ENCODE peak calls at places on chromosomes 1 and 21, in seven cellular contexts. One of them, this sample, is unnamed.

GRCh38 chr1:16394178-16394521 is 27.1 kb downstream of the SZRD1 start:
- DNase-seq in GM23248: no peak
- DNase-seq in H9: no peak
- DNase-seq in keratinocyte: no peak
- DNase-seq in OCI-LY7: no peak
- DNase-seq in neural progenitor cell: no peak
- DNase-seq in K562: no peak
- DNase-seq in this sample: no peak

GRCh38 chr1:7255303-7256058 is 470.2 kb downstream of the CAMTA1 start:
- DNase-seq in OCI-LY7: no peak
- DNase-seq in neural progenitor cell: no peak
- DNase-seq in keratinocyte: no peak
- DNase-seq in H9: no peak
- DNase-seq in K562: no peak
- DNase-seq in GM23248: peak
- DNase-seq in this sample: no peak

GRCh38 chr21:10273196-10273595 is 248.2 kb upstream of the TPTE start:
- DNase-seq in OCI-LY7: no peak
- DNase-seq in GM23248: no peak
- DNase-seq in keratinocyte: no peak
- DNase-seq in K562: no peak
- DNase-seq in H9: no peak
- DNase-seq in neural progenitor cell: no peak
- DNase-seq in this sample: no peak

GRCh38 chr1:119048624-119049404 is 60.7 kb upstream of the TBX15 start:
- DNase-seq in neural progenitor cell: no peak
- DNase-seq in GM23248: no peak
- DNase-seq in K562: no peak
- DNase-seq in OCI-LY7: no peak
- DNase-seq in H9: no peak
- DNase-seq in keratinocyte: no peak
- DNase-seq in this sample: no peak

GRCh38 chr1:174883361-174883760 is 116.4 kb upstream of the CACYBP start:
- DNase-seq in OCI-LY7: no peak
- DNase-seq in keratinocyte: no peak
- DNase-seq in neural progenitor cell: peak
- DNase-seq in H9: no peak
- DNase-seq in K562: peak
- DNase-seq in GM23248: peak
- DNase-seq in this sample: peak

GRCh38 chr1:185627136-185627535 is 107.1 kb upstream of the HMCN1 start:
- DNase-seq in GM23248: no peak
- DNase-seq in OCI-LY7: no peak
- DNase-seq in H9: no peak
- DNase-seq in keratinocyte: no peak
- DNase-seq in neural progenitor cell: no peak
- DNase-seq in K562: no peak
- DNase-seq in this sample: no peak

GRCh38 chr1:42259739-42260064 is 75.3 kb downstream of the FOXJ3 start:
- DNase-seq in K562: no peak
- DNase-seq in GM23248: peak
- DNase-seq in H9: no peak
- DNase-seq in OCI-LY7: no peak
- DNase-seq in keratinocyte: no peak
- DNase-seq in neural progenitor cell: no peak
- DNase-seq in this sample: no peak

GRCh38 chr1:56867491-56867890 is 12.9 kb downstream of the C8A start:
- DNase-seq in keratinocyte: no peak
- DNase-seq in H9: no peak
- DNase-seq in K562: no peak
- DNase-seq in OCI-LY7: no peak
- DNase-seq in neural progenitor cell: no peak
- DNase-seq in GM23248: no peak
- DNase-seq in this sample: no peak

GRCh38 chr1:24043345-24044032 is 63.4 kb upstream of the SRSF10 start:
- DNase-seq in H9: no peak
- DNase-seq in keratinocyte: no peak
- DNase-seq in GM23248: no peak
- DNase-seq in K562: no peak
- DNase-seq in OCI-LY7: no peak
- DNase-seq in neural progenitor cell: no peak
- DNase-seq in this sample: peak

GRCh38 chr1:26275580-26276431 is 4.1 kb upstream of the SH3BGRL3 start:
- DNase-seq in neural progenitor cell: peak
- DNase-seq in OCI-LY7: peak
- DNase-seq in keratinocyte: peak
- DNase-seq in K562: peak
- DNase-seq in GM23248: peak
- DNase-seq in H9: peak
- DNase-seq in this sample: peak

GRCh38 chr1:54826226-54826816 is 25.2 kb upstream of the TTC22 start:
- DNase-seq in OCI-LY7: no peak
- DNase-seq in H9: no peak
- DNase-seq in GM23248: no peak
- DNase-seq in keratinocyte: no peak
- DNase-seq in K562: no peak
- DNase-seq in neural progenitor cell: no peak
- DNase-seq in this sample: no peak

GRCh38 chr1:59359325-59359724 is 62.4 kb downstream of the FGGY start:
- DNase-seq in keratinocyte: no peak
- DNase-seq in neural progenitor cell: no peak
- DNase-seq in K562: no peak
- DNase-seq in GM23248: peak
- DNase-seq in H9: no peak
- DNase-seq in OCI-LY7: no peak
- DNase-seq in this sample: no peak

GRCh38 chr1:64042331-64043100 is 160.9 kb upstream of the UBE2U start:
- DNase-seq in neural progenitor cell: peak
- DNase-seq in H9: no peak
- DNase-seq in GM23248: peak
- DNase-seq in OCI-LY7: no peak
- DNase-seq in keratinocyte: peak
- DNase-seq in K562: no peak
- DNase-seq in this sample: no peak

GRCh38 chr1:8122160-8122476 is 96.0 kb upstream of the ERRFI1 start:
- DNase-seq in H9: no peak
- DNase-seq in keratinocyte: no peak
- DNase-seq in neural progenitor cell: no peak
- DNase-seq in GM23248: no peak
- DNase-seq in OCI-LY7: no peak
- DNase-seq in K562: peak
- DNase-seq in this sample: no peak

GRCh38 chr1:110616587-110616986 is 10.4 kb upstream of the KCNA2 start:
- DNase-seq in keratinocyte: no peak
- DNase-seq in GM23248: peak
- DNase-seq in H9: no peak
- DNase-seq in OCI-LY7: no peak
- DNase-seq in neural progenitor cell: no peak
- DNase-seq in K562: peak
- DNase-seq in this sample: no peak

GRCh38 chr1:235953801-235954200 is 87.1 kb upstream of the LYST start:
- DNase-seq in GM23248: peak
- DNase-seq in K562: no peak
- DNase-seq in H9: no peak
- DNase-seq in keratinocyte: no peak
- DNase-seq in OCI-LY7: no peak
- DNase-seq in neural progenitor cell: no peak
- DNase-seq in this sample: no peak
- H3K4me2 ChIP-seq in GM23248: peak
- H3K4me2 ChIP-seq in K562: no peak
- H3K4me2 ChIP-seq in H9: no peak
- H3K4me2 ChIP-seq in keratinocyte: peak
- H3K4me2 ChIP-seq in OCI-LY7: peak
- H3K4me2 ChIP-seq in neural progenitor cell: no peak
- H3K4me2 ChIP-seq in this sample: peak

GRCh38 chr1:17802164-17802563 is 47.0 kb downstream of the ACTL8 start:
- DNase-seq in keratinocyte: no peak
- DNase-seq in K562: no peak
- DNase-seq in GM23248: peak
- DNase-seq in H9: no peak
- DNase-seq in OCI-LY7: no peak
- DNase-seq in neural progenitor cell: no peak
- DNase-seq in this sample: no peak
- H2AFZ ChIP-seq in keratinocyte: no peak
- H2AFZ ChIP-seq in K562: no peak
- H2AFZ ChIP-seq in GM23248: no peak
- H2AFZ ChIP-seq in H9: no peak
- H2AFZ ChIP-seq in OCI-LY7: no peak
- H2AFZ ChIP-seq in neural progenitor cell: peak
- H2AFZ ChIP-seq in this sample: no peak

GRCh38 chr1:51736702-51737101 is 119.8 kb downstream of the OSBPL9 start:
- DNase-seq in neural progenitor cell: no peak
- DNase-seq in GM23248: peak
- DNase-seq in K562: peak
- DNase-seq in OCI-LY7: peak
- DNase-seq in H9: no peak
- DNase-seq in keratinocyte: peak
- DNase-seq in this sample: peak
- H3K27ac ChIP-seq in neural progenitor cell: no peak
- H3K27ac ChIP-seq in GM23248: no peak
- H3K27ac ChIP-seq in K562: peak
- H3K27ac ChIP-seq in OCI-LY7: no peak
- H3K27ac ChIP-seq in H9: no peak
- H3K27ac ChIP-seq in keratinocyte: no peak
- H3K27ac ChIP-seq in this sample: no peak

GRCh38 chr21:16047857-16048256 is 318.1 kb downstream of the USP25 start:
- DNase-seq in keratinocyte: no peak
- DNase-seq in GM23248: no peak
- DNase-seq in neural progenitor cell: no peak
- DNase-seq in K562: no peak
- DNase-seq in H9: no peak
- DNase-seq in OCI-LY7: no peak
- DNase-seq in this sample: no peak

GRCh38 chr21:16046625-16047340 is 317.0 kb downstream of the USP25 start:
- DNase-seq in OCI-LY7: no peak
- DNase-seq in H9: no peak
- DNase-seq in K562: no peak
- DNase-seq in keratinocyte: no peak
- DNase-seq in GM23248: peak
- DNase-seq in neural progenitor cell: no peak
- DNase-seq in this sample: no peak
- H3K4me2 ChIP-seq in OCI-LY7: no peak
- H3K4me2 ChIP-seq in H9: no peak
- H3K4me2 ChIP-seq in K562: no peak
- H3K4me2 ChIP-seq in keratinocyte: no peak
- H3K4me2 ChIP-seq in GM23248: peak
- H3K4me2 ChIP-seq in neural progenitor cell: no peak
- H3K4me2 ChIP-seq in this sample: no peak

GRCh38 chr1:194084755-194085154 is 898.3 kb upstream of the B3GALT2 start:
- DNase-seq in K562: no peak
- DNase-seq in OCI-LY7: no peak
- DNase-seq in neural progenitor cell: no peak
- DNase-seq in H9: no peak
- DNase-seq in GM23248: no peak
- DNase-seq in keratinocyte: no peak
- DNase-seq in this sample: no peak
- H2AFZ ChIP-seq in K562: no peak
- H2AFZ ChIP-seq in OCI-LY7: no peak
- H2AFZ ChIP-seq in neural progenitor cell: peak
- H2AFZ ChIP-seq in H9: no peak
- H2AFZ ChIP-seq in GM23248: no peak
- H2AFZ ChIP-seq in keratinocyte: no peak
- H2AFZ ChIP-seq in this sample: no peak

DNA sequence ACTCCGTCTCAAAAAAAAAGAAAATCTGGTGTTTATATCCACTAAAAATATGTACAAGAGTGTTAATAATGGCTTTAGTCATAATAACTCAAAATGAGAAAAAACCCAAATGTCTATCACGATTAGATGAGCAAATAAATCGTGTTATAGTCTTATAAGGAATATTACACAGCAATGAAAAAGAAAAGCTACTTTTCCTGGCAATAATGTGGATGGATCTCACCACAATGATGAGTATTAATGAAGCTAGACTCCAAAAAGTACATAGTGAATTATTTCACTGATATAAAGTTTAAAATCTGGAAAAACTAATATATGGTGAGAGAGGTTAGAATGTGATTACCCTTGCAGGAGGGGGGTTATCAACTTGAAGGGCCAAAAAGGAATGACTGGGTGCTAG is 9.7 kb downstream of the CD244 start:
- DNase-seq in OCI-LY7: no peak
- DNase-seq in H9: no peak
- DNase-seq in K562: no peak
- DNase-seq in keratinocyte: no peak
- DNase-seq in neural progenitor cell: no peak
- DNase-seq in GM23248: no peak
- DNase-seq in this sample: no peak
- H3K27ac ChIP-seq in OCI-LY7: no peak
- H3K27ac ChIP-seq in H9: no peak
- H3K27ac ChIP-seq in K562: no peak
- H3K27ac ChIP-seq in keratinocyte: no peak
- H3K27ac ChIP-seq in neural progenitor cell: no peak
- H3K27ac ChIP-seq in GM23248: no peak
- H3K27ac ChIP-seq in this sample: no peak

DNA sequence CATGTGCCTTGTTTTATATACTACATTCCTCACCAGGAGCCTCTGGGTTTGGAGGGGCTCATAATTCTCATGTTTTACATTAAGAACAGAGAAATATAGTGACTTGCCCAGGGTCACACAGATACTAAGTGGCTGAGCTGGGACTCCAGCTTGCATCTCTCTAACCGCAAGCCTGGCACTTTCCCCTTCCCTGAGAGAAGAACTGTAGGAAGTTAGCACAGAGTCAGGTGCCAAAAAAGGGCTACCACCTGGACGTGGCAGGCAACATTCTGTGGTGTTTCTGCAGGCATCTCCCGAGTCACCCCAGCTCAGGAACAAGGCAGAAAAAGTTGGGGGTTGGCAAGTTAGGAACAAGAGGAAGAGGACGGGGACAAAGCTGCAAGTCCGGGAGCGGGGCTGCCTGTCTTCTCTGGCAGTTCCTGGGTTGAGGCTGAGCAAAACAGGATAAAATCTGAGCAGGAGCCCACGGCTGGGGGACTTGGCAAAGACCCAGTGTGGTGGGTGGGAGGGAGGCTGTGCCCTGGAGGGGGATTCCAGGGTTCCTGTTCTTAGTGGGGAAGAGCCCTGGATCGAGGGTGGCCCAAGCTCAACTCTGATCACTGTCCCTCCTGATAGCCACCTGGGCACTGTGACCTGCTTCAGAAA is 9.8 kb downstream of the PLA2G5 start:
- DNase-seq in neural progenitor cell: no peak
- DNase-seq in GM23248: no peak
- DNase-seq in K562: no peak
- DNase-seq in H9: no peak
- DNase-seq in keratinocyte: no peak
- DNase-seq in OCI-LY7: no peak
- DNase-seq in this sample: no peak
- H3K4me2 ChIP-seq in neural progenitor cell: no peak
- H3K4me2 ChIP-seq in GM23248: no peak
- H3K4me2 ChIP-seq in K562: no peak
- H3K4me2 ChIP-seq in H9: no peak
- H3K4me2 ChIP-seq in keratinocyte: no peak
- H3K4me2 ChIP-seq in OCI-LY7: no peak
- H3K4me2 ChIP-seq in this sample: no peak

GRCh38 chr21:45162115-45162514 is 87.7 kb downstream of the ADARB1 start:
- DNase-seq in GM23248: no peak
- DNase-seq in OCI-LY7: no peak
- DNase-seq in K562: no peak
- DNase-seq in H9: no peak
- DNase-seq in neural progenitor cell: no peak
- DNase-seq in keratinocyte: no peak
- DNase-seq in this sample: no peak
- H2AFZ ChIP-seq in GM23248: no peak
- H2AFZ ChIP-seq in OCI-LY7: no peak
- H2AFZ ChIP-seq in K562: no peak
- H2AFZ ChIP-seq in H9: no peak
- H2AFZ ChIP-seq in neural progenitor cell: peak
- H2AFZ ChIP-seq in keratinocyte: no peak
- H2AFZ ChIP-seq in this sample: no peak

GRCh38 chr1:19744335-19744743 is 55.4 kb downstream of the TMCO4 start:
- DNase-seq in H9: no peak
- DNase-seq in neural progenitor cell: no peak
- DNase-seq in K562: no peak
- DNase-seq in keratinocyte: no peak
- DNase-seq in GM23248: peak
- DNase-seq in OCI-LY7: no peak
- DNase-seq in this sample: no peak
- H3K27ac ChIP-seq in H9: no peak
- H3K27ac ChIP-seq in neural progenitor cell: no peak
- H3K27ac ChIP-seq in K562: no peak
- H3K27ac ChIP-seq in keratinocyte: no peak
- H3K27ac ChIP-seq in GM23248: no peak
- H3K27ac ChIP-seq in OCI-LY7: no peak
- H3K27ac ChIP-seq in this sample: no peak